ENCODE peak calls at places on chromosomes 16 and 17, in six cellular contexts. V, I, H, R, E and X are unnamed samples.

GRCh38 chr16:17359778-17360177 is 111.0 kb downstream of the XYLT1 start:
- DNase-seq in H (peak), V (no peak), I (no peak), E (no peak), R (no peak), X (no peak)

GRCh38 chr17:79607941-79608728 is 2.7 kb downstream of the RBFOX3 start:
- DNase-seq in V (peak), H (no peak), I (peak), R (peak), E (peak), X (peak)

GRCh38 chr17:45312477-45313418 is 4.1 kb downstream of the MAP3K14 start:
- DNase-seq in V (no peak), E (peak), R (no peak), H (no peak), I (no peak), X (no peak)

GRCh38 chr17:3963214-3964201 is 729 bp downstream of the ATP2A3 start:
- DNase-seq in H (no peak), R (no peak), I (no peak), V (no peak), E (no peak), X (no peak)

GRCh38 chr17:35575759-35576158 is 2.6 kb downstream of the PEX12 start:
- DNase-seq in I (no peak), E (no peak), H (no peak), V (no peak), R (no peak), X (no peak)

GRCh38 chr17:34114174-34114573 is 140.9 kb upstream of the CCL2 start:
- DNase-seq in I (no peak), R (no peak), E (no peak), V (no peak), H (no peak), X (no peak)

GRCh38 chr17:29399634-29400033 is 9.5 kb downstream of the TAOK1 start:
- DNase-seq in V (no peak), H (no peak), R (no peak), I (no peak), E (no peak), X (no peak)

GRCh38 chr17:44187131-44187899 is 543 bp downstream of the TMUB2 start:
- DNase-seq in R (no peak), I (no peak), H (peak), V (no peak), E (peak), X (no peak)

GRCh38 chr17:66964930-66965800 is 658 bp downstream of the CACNG4 start:
- DNase-seq in H (no peak), I (no peak), R (no peak), V (peak), E (no peak), X (peak)

GRCh38 chr16:77273-77806 is 685 bp upstream of the MPG start:
- DNase-seq in V (peak), H (peak), R (peak), E (peak), I (no peak), X (peak)

GRCh38 chr17:32755045-32755805 is 121.7 kb downstream of the MYO1D start:
- DNase-seq in E (peak), V (peak), H (peak), R (no peak), I (peak), X (no peak)

GRCh38 chr16:53949716-53950410 is 245.9 kb downstream of the FTO start:
- DNase-seq in R (no peak), V (no peak), E (peak), I (no peak), H (no peak), X (no peak)

GRCh38 chr16:10355589-10355988 is 30.3 kb upstream of the ATF7IP2 start:
- DNase-seq in V (no peak), R (no peak), E (no peak), H (no peak), I (no peak), X (no peak)

GRCh38 chr17:64420143-64420670 is 28.7 kb upstream of the MILR1 start:
- DNase-seq in V (peak), E (peak), R (peak), I (peak), H (peak), X (peak)

GRCh38 chr17:59844884-59845594 is 47.7 kb downstream of the TUBD1 start:
- DNase-seq in H (peak), R (no peak), V (no peak), E (peak), I (no peak), X (no peak)

GRCh38 chr16:81266680-81267095 is 28.2 kb downstream of the BCO1 start:
- DNase-seq in I (no peak), E (no peak), R (no peak), V (no peak), H (no peak), X (no peak)

GRCh38 chr16:68251812-68252211 is 6.6 kb downstream of the PLA2G15 start:
- DNase-seq in E (no peak), I (no peak), V (no peak), H (no peak), R (no peak), X (no peak)

GRCh38 chr17:72677108-72677507 is 415.4 kb downstream of the SLC39A11 start:
- DNase-seq in R (no peak), I (no peak), H (no peak), E (no peak), V (no peak), X (no peak)

GRCh38 chr16:23692190-23692837 is 13.6 kb downstream of the PLK1 start:
- DNase-seq in I (no peak), H (no peak), R (no peak), E (no peak), V (no peak), X (no peak)

GRCh38 chr16:70789231-70789926 is 11.6 kb downstream of the VAC14 start:
- DNase-seq in I (no peak), E (no peak), R (peak), V (no peak), H (peak), X (peak)

GRCh38 chr16:27347930-27348685 is 34.3 kb downstream of the IL4R start:
- DNase-seq in E (no peak), V (no peak), I (no peak), R (no peak), H (no peak), X (no peak)

GRCh38 chr16:86026136-86026905 is 127.4 kb downstream of the IRF8 start:
- DNase-seq in E (no peak), R (no peak), H (no peak), V (no peak), I (no peak), X (no peak)

GRCh38 chr17:40542562-40543411 is 22.5 kb downstream of the CCR7 start:
- DNase-seq in E (peak), I (no peak), R (no peak), H (peak), V (no peak), X (peak)

DNA sequence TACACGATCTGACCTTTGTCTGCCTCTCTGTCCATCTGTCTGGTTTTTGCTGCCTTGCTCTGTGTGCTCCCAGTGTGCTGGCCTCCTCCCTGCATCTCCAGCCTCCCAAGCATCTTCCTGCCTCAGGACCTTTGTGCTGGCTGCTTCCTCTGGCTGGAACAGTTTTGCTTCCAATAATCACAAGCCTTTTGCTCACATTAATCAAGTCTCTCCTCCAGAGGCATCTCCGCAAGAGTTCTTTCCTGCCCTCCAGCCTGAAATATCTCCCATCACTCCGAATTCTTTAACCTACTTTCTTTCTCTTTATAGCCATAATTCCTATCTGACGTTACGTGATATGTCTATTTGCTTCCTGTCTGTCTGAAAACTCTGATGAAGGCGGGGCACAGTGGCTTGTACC is 267.1 kb downstream of the ABCC12 start:
- DNase-seq in H (no peak), V (no peak), I (no peak), R (no peak), E (no peak), X (no peak)
- H3K4ac ChIP-seq in H (peak), V (peak), I (no peak), R (no peak), E (peak), X (no peak)

DNA sequence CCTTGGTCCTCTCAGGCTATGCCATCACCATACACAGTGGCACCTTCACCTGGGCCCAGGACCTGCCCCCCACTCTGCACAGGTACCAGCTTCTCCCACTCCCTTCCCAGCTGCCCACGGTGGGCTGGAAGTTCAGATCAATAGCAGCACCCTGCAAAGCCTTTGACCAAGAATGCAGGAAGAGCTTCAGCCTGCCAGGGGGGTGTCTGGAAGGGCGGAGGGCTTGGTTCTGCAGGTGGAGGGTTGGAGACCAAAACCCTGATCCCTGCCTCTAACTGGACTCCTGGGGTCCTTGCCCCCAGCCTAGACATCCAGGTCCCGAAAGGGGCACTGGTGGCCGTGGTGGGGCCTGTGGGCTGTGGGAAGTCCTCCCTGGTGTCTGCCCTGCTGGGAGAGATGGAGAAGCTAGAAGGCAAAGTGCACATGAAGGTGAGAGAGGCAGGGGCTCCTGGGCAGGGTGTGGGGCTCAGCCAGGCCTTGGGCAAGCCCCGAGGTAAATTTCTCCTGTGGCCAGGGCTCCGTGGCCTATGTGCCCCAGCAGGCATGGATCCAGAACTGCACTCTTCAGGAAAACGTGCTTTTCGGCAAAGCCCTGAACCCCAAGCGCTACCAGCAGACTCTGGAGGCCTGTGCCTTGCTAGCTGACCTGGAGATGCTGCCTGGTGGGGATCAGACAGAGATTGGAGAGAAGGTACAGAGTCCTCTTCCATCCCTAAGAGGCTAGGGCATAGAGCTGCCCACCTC is 34.3 kb downstream of the ABCC3 start:
- DNase-seq in R (no peak), H (no peak), E (no peak), V (no peak), I (no peak), X (no peak)
- H3K4ac ChIP-seq in R (no peak), H (peak), E (peak), V (no peak), I (no peak), X (no peak)

GRCh38 chr17:81034168-81034777 is 678 bp upstream of the BAIAP2 start:
- DNase-seq in V (peak), E (peak), R (no peak), H (no peak), I (no peak), X (peak)

GRCh38 chr17:81031571-81032550 is 3.1 kb upstream of the BAIAP2 start:
- DNase-seq in E (no peak), H (no peak), V (no peak), I (no peak), R (no peak), X (no peak)

GRCh38 chr17:81034779-81035388 is at the start of gene BAIAP2:
- DNase-seq in I (peak), E (peak), V (peak), R (peak), H (peak), X (peak)

GRCh38 chr17:81032641-81033422 is 2.1 kb upstream of the BAIAP2 start:
- DNase-seq in V (no peak), R (no peak), H (no peak), E (no peak), I (no peak), X (no peak)

GRCh38 chr17:81033535-81034167 is 1.3 kb upstream of the BAIAP2 start:
- DNase-seq in I (no peak), R (no peak), H (no peak), E (no peak), V (no peak), X (no peak)
- H3K4ac ChIP-seq in I (no peak), R (no peak), H (peak), E (peak), V (no peak), X (no peak)

DNA sequence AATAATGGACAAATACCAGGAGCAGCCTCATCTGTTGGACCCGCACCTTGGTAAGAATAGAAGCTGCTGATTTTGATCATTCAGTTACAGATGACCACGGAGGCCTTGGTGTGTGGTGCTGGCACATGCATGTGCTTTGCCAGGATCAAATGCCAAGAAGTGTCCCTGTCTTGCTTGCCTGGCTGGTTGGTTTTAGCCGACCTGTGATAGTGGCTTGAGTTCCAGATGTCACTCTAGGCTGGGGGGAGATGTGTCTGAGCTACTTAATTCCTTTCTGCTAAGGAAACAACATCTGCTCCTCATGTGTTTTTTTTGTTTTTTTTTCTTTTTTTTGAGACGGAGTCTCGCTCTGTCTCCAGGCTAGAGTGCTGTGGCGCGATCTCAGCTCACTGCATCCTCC is 4.3 kb downstream of the TBCD start:
- DNase-seq in V (no peak), I (no peak), H (no peak), E (no peak), R (no peak), X (no peak)
- H3K4ac ChIP-seq in V (no peak), I (no peak), H (no peak), E (no peak), R (no peak), X (no peak)

GRCh38 chr16:49700928-49701685 is 154.8 kb downstream of the ZNF423 start:
- DNase-seq in R (no peak), V (peak), E (no peak), I (no peak), H (no peak), X (no peak)
- H3K4ac ChIP-seq in R (no peak), V (peak), E (no peak), I (no peak), H (no peak), X (no peak)